ENCODE peak calls at places on chromosomes 1 and 21, in four cellular contexts. Y is K562, X is HepG2, K is H1. M is an unnamed sample.

GRCh38 chr1:241391926-241392710 is 35.1 kb upstream of the RGS7 start:
- DNase-seq in Y (no peak), X (no peak), K (no peak), M (no peak)

GRCh38 chr1:211897011-211897410 is 66.4 kb upstream of the LPGAT1 start:
- DNase-seq in Y (no peak), X (no peak), K (no peak), M (no peak)

GRCh38 chr1:70934197-70934961 is 113.2 kb downstream of the PTGER3 start:
- DNase-seq in Y (no peak), X (no peak), K (no peak), M (no peak)

GRCh38 chr1:222109836-222110235 is 367.9 kb upstream of the DUSP10 start:
- DNase-seq in Y (no peak), X (no peak), K (no peak), M (no peak)

GRCh38 chr21:45255381-45256020 is 32.2 kb downstream of the POFUT2 start:
- DNase-seq in Y (peak), X (peak), K (peak), M (no peak)

GRCh38 chr1:201481761-201482493 is 12.9 kb upstream of the PHLDA3 start:
- DNase-seq in Y (peak), X (peak), K (peak), M (peak)

GRCh38 chr1:33123266-33123665 is 42.3 kb downstream of the AZIN2 start:
- DNase-seq in Y (no peak), X (no peak), K (no peak), M (no peak)

GRCh38 chr1:48054246-48054645 is 57.1 kb upstream of the TRABD2B start:
- DNase-seq in Y (no peak), X (no peak), K (no peak), M (no peak)

GRCh38 chr1:153805929-153806750 is 30.9 kb downstream of the SLC27A3 start:
- DNase-seq in Y (no peak), X (no peak), K (no peak), M (no peak)

GRCh38 chr1:225519166-225519863 is 91.5 kb upstream of the LBR start:
- DNase-seq in Y (no peak), X (no peak), K (peak), M (no peak)

GRCh38 chr1:67691712-67692111 is 6.7 kb downstream of the GADD45A start:
- DNase-seq in Y (no peak), X (no peak), K (no peak), M (no peak)

GRCh38 chr1:22792396-22793171 is 81.9 kb downstream of the EPHB2 start:
- DNase-seq in Y (no peak), X (no peak), K (peak), M (no peak)

GRCh38 chr1:220151454-220151853 is 57.5 kb downstream of the IARS2 start:
- DNase-seq in Y (no peak), X (no peak), K (no peak), M (peak)

GRCh38 chr1:47710075-47711071 is 272.5 kb downstream of the FOXD2 start:
- DNase-seq in Y (peak), X (peak), K (peak), M (peak)

GRCh38 chr1:221117548-221117951 is 238.3 kb downstream of the HLX start:
- DNase-seq in Y (no peak), X (no peak), K (no peak), M (no peak)

GRCh38 chr1:166999500-166999899 is 10.4 kb downstream of the MAEL start:
- DNase-seq in Y (no peak), X (no peak), K (no peak), M (no peak)

GRCh38 chr1:22237433-22238093 is 94.7 kb upstream of the WNT4 start:
- DNase-seq in Y (no peak), X (no peak), K (no peak), M (no peak)

GRCh38 chr1:67313934-67314671 is 6.4 kb downstream of the IL12RB2 start:
- DNase-seq in Y (no peak), X (no peak), K (no peak), M (no peak)

GRCh38 chr1:101283443-101283842 is 46.6 kb downstream of the S1PR1 start:
- DNase-seq in Y (peak), X (no peak), K (no peak), M (no peak)

GRCh38 chr1:62082456-62083363 is 111.9 kb upstream of the L1TD1 start:
- DNase-seq in Y (peak), X (peak), K (no peak), M (peak)

GRCh38 chr1:19484338-19484792 is 974 bp downstream of the CAPZB start:
- DNase-seq in Y (no peak), X (no peak), K (no peak), M (peak)

GRCh38 chr1:56577859-56578663 is 1.3 kb downstream of the PLPP3 start:
- DNase-seq in Y (no peak), X (peak), K (no peak), M (peak)

GRCh38 chr1:217369996-217370551 is 260.8 kb downstream of the GPATCH2 start:
- DNase-seq in Y (no peak), X (no peak), K (no peak), M (no peak)

GRCh38 chr1:217372251-217372970 is 258.5 kb downstream of the GPATCH2 start:
- DNase-seq in Y (no peak), X (no peak), K (peak), M (no peak)

GRCh38 chr1:217370757-217371156 is 260.1 kb downstream of the GPATCH2 start:
- DNase-seq in Y (no peak), X (no peak), K (no peak), M (no peak)

GRCh38 chr1:217373761-217374701 is 256.9 kb downstream of the GPATCH2 start:
- DNase-seq in Y (no peak), X (no peak), K (peak), M (no peak)

DNA sequence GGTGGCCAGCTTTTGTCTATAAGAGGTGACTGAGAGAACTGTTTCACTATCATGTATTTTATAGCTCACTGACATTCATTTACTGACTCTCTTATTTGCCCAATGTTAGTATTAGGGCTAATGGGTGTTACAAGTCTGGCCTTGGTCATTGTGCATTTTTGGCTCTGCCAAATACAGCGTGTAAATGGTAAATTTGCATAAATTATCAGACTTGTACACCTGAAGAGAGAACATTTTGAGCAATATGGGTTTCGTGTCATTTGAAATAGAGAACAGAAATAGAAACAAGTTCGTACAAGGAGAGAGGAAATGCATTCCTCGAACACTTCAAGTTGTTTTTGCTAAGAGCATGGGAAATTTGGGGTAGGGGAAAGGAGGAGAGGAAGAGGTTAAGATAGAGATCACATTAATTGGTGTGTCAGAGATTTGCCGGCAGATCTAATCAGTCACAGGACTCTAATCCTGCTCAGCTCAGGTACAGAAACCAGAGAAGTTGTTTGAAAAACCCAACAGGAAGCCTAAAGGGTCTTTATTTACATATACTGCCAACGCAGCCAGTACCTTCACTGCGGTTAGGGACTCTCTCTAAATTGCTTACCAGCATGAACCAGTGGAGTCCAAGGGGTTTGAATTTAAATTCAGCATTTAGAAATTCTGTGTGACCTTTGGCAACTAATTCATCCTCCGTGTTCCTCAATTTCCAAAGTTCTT is 261.5 kb downstream of the GPATCH2 start:
- DNase-seq in Y (no peak), X (no peak), K (no peak), M (no peak)
- TF ChIP-seq JUN in Y (no peak), X (no peak), K (no peak), M (no peak)

GRCh38 chr1:162904023-162904422 is 43.0 kb upstream of the CCDC190 start:
- DNase-seq in Y (no peak), X (no peak), K (no peak), M (no peak)

GRCh38 chr1:162905174-162905573 is 44.2 kb upstream of the CCDC190 start:
- DNase-seq in Y (no peak), X (no peak), K (no peak), M (no peak)

GRCh38 chr1:162906485-162906884 is 45.5 kb upstream of the CCDC190 start:
- DNase-seq in Y (no peak), X (no peak), K (no peak), M (no peak)

GRCh38 chr1:162904579-162904978 is 43.6 kb upstream of the CCDC190 start:
- DNase-seq in Y (no peak), X (no peak), K (no peak), M (no peak)

DNA sequence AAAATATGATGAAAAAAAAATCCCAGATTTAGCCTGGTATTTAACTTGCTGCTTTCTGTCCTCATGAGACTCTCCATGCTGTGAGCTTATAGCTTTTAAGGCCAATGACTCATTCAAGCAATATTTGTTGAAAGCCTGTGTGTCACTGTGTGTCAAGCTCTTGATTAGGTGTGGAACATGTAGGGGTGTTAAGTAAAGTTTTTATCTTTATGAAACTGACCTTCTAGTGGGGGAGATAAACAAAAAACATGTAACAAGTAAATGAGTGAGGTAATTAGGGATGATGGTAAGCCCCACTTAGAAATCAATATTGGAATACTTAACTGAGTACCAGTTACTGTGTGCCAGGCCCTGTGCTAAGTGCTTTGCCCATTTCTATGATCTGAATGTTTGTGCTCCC is 44.8 kb upstream of the CCDC190 start:
- DNase-seq in Y (peak), X (peak), K (no peak), M (peak)
- TF ChIP-seq POLR2AphosphoS5 in Y (no peak), X (no peak), K (no peak), M (peak)

GRCh38 chr1:100145116-100145515 is 12.2 kb downstream of the TRMT13 start:
- DNase-seq in Y (no peak), X (no peak), K (no peak), M (no peak)

GRCh38 chr1:100152271-100152670 is 19.3 kb downstream of the TRMT13 start:
- DNase-seq in Y (no peak), X (no peak), K (no peak), M (no peak)

GRCh38 chr1:100146958-100147357 is 14.0 kb downstream of the TRMT13 start:
- DNase-seq in Y (no peak), X (no peak), K (no peak), M (no peak)

GRCh38 chr1:100151679-100152078 is 18.7 kb downstream of the TRMT13 start:
- DNase-seq in Y (no peak), X (no peak), K (no peak), M (no peak)

GRCh38 chr1:100147875-100148274 is 14.9 kb downstream of the TRMT13 start:
- DNase-seq in Y (no peak), X (no peak), K (no peak), M (no peak)
- TF ChIP-seq MAX in Y (no peak), X (no peak), K (no peak), M (no peak)

GRCh38 chr1:25795955-25796806 is 3.8 kb upstream of the SELENON start:
- DNase-seq in Y (no peak), X (no peak), K (no peak), M (no peak)
- TF ChIP-seq JUN in Y (no peak), X (no peak), K (no peak), M (no peak)

DNA sequence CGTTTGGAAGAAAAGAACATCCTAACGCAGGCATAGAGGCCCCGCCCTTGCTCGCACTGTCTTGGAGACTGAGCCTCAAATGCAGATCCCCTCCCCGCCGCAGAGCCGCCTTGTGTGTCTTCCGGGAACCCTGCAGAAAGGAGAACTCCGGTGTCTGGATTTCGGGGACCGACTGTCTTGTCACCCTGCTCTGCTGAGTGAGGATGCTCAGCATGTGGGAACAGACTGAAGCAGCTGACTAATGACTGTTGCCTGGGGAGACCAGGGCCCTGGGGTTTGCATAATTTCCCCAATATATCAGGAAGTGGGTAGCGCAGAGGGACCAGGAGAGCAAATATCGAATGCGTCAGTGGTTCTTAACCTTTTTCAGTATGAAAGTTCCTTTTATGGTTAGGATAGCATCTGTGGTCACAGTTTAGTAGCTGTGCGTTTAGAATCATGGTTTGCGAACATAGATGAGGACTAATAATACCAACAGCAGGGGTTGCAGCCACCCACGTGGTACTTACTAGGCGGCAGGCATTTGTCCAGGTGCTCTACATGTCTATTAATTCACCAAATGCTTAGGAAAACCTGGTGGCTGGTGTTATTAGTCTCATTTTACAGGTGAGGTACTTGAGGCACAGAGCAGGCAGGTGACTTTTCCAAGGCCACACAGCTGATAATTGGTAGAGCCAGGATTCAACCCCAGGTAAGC is 14.3 kb downstream of the GPR137B start:
- DNase-seq in Y (peak), X (no peak), K (no peak), M (no peak)
- TF ChIP-seq POLR2AphosphoS5 in Y (no peak), X (no peak), K (no peak), M (no peak)

DNA sequence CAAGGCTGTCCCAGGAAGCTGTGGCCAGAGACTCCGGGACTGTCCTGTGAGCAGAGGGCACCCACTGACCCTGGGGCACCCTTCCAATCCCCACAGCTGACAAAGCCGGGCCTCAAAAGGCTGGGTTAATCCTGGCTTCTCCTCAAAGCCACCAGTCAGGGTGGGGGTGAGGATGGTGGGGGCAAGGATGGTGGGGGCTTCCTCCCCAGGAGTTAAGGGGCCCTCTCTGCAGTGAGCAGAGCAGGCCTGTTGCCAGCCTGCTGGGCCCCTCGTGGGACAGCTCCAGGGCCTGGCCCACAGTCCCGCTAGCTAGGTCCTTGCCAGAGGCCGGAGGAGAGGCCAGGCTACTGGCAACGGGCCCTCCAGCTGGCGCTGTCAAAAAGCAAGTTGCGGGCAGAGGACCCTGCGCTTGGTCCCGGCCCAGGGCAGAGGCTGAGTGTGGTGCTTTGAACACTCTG is 37.9 kb upstream of the CCDC27 start:
- DNase-seq in Y (no peak), X (no peak), K (no peak), M (no peak)
- TF ChIP-seq MAX in Y (no peak), X (no peak), K (no peak), M (no peak)

GRCh38 chr1:46221749-46222148 is 18.6 kb downstream of the LURAP1 start:
- DNase-seq in Y (no peak), X (peak), K (peak), M (no peak)

GRCh38 chr1:46219551-46220520 is 16.7 kb downstream of the LURAP1 start:
- DNase-seq in Y (no peak), X (no peak), K (no peak), M (no peak)

GRCh38 chr1:46224966-46225365 is 21.8 kb downstream of the LURAP1 start:
- DNase-seq in Y (no peak), X (no peak), K (no peak), M (no peak)

GRCh38 chr1:46220808-46221207 is 17.7 kb downstream of the LURAP1 start:
- DNase-seq in Y (peak), X (no peak), K (no peak), M (no peak)

GRCh38 chr1:46223472-46223943 is 20.4 kb downstream of the LURAP1 start:
- DNase-seq in Y (peak), X (peak), K (peak), M (peak)
- TF ChIP-seq JUN in Y (no peak), X (no peak), K (no peak), M (no peak)

DNA sequence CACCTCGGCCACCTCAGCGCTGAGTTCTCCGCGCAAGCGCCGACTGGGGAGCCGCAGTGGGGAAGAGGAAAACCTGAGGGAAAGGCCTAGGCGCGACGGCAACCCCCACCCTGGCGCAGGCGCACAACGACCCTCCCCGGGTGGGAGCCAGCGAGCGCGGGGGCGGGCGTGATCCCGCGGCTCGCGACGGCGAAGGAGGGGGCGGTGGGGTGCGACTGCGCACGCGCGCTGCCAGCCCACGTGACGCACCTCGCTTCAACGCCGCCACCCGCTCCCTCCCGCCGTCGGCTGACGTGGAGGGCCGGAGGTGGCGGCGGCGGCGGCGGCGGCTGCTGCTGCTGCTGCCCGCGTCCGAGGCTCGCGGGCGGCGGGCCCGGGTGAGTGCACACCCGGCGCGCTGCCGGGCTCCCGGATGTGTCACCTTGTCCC is at the start of the genes PIGP and TTC3:
- DNase-seq in Y (peak), X (peak), K (peak), M (peak)
- TF ChIP-seq POLR2AphosphoS5 in Y (peak), X (peak), K (no peak), M (peak)

M was measured in endothelial cell of umbilical vein.